ENCODE peak calls at places on chromosome 1, in eight cellular contexts. H is A549, B is Panc1, C is heart left ventricle, Z is lower lobe of right lung, R is upper lobe of right lung, S is pancreas, J is tibial artery. F is an unnamed sample.
A peak's percentile ranks its signal among the peaks of the same experiment; 100 is the strongest.

GRCh38 chr1:116382321-116382720 is 9.3 kb downstream of the ATP1A1 start:
- DNase-seq in J (no peak), S (no peak), H (no peak), Z (no peak), B (no peak), R (no peak), C (no peak), F (no peak)

GRCh38 chr1:197637406-197637805 is 137.9 kb downstream of the DENND1B start:
- DNase-seq in H (no peak), S (no peak), R (no peak), B (no peak), C (no peak), Z (no peak), J (no peak), F (no peak)

GRCh38 chr1:1582970-1583666 is 8.5 kb upstream of the SSU72 start:
- DNase-seq in J (no peak), C (no peak), B (no peak), S (peak; percentile 30), Z (no peak), H (no peak), R (no peak), F (no peak)

GRCh38 chr1:24743404-24744211 is 1.6 kb upstream of the CLIC4 start:
- DNase-seq in R (no peak), S (no peak), H (no peak), Z (no peak), B (no peak), C (no peak), J (no peak), F (no peak)

GRCh38 chr1:93255222-93256079 is 74.9 kb downstream of the CCDC18 start:
- DNase-seq in Z (no peak), J (no peak), C (no peak), H (no peak), R (no peak), B (no peak), S (no peak), F (peak; percentile 48)

GRCh38 chr1:100615686-100616085 is 77.7 kb downstream of the GPR88 start:
- DNase-seq in B (no peak), Z (no peak), R (no peak), J (no peak), C (no peak), H (no peak), S (no peak), F (no peak)

GRCh38 chr1:151059342-151060240 is at the start of gene CDC42SE1:
- DNase-seq in Z (peak; percentile 92), B (no peak), H (peak; percentile 94), C (peak; percentile 93), J (peak; percentile 71), R (peak; percentile 94), S (peak; percentile 92), F (peak; percentile 59)

GRCh38 chr1:29468501-29468900 is 232.2 kb downstream of the PTPRU start:
- DNase-seq in R (no peak), C (no peak), S (no peak), B (no peak), H (no peak), J (no peak), Z (no peak), F (no peak)

GRCh38 chr1:208335386-208335785 is 91.2 kb upstream of the PLXNA2 start:
- DNase-seq in H (no peak), J (no peak), R (no peak), Z (no peak), S (no peak), B (no peak), C (no peak), F (no peak)

GRCh38 chr1:243912347-243912746 is 62.3 kb upstream of the AKT3 start:
- DNase-seq in J (no peak), Z (no peak), R (no peak), H (no peak), C (no peak), B (no peak), S (no peak), F (no peak)

GRCh38 chr1:208731976-208732821 is 488.0 kb upstream of the PLXNA2 start:
- DNase-seq in C (no peak), S (no peak), R (no peak), Z (no peak), H (no peak), J (no peak), B (no peak), F (no peak)

GRCh38 chr1:66335859-66336640 is 197.9 kb upstream of the SGIP1 start:
- DNase-seq in Z (peak; percentile 61), H (no peak), R (peak; percentile 64), S (no peak), B (no peak), J (peak; percentile 77), C (peak; percentile 73), F (no peak)

GRCh38 chr1:168893359-168893791 is 164.4 kb upstream of the DPT start:
- DNase-seq in H (no peak), Z (no peak), B (no peak), S (no peak), C (peak; percentile 58), R (no peak), J (peak; percentile 68), F (no peak)

GRCh38 chr1:106480629-106481028 is 575.8 kb upstream of the PRMT6 start:
- DNase-seq in J (no peak), R (no peak), S (no peak), Z (no peak), B (no peak), C (no peak), H (no peak), F (no peak)

GRCh38 chr1:21573971-21574458 is 64.8 kb downstream of the ALPL start:
- DNase-seq in Z (peak; percentile 79), R (peak; percentile 79), S (no peak), C (peak; percentile 90), B (no peak), J (peak; percentile 60), H (peak; percentile 39), F (peak; percentile 68)

DNA sequence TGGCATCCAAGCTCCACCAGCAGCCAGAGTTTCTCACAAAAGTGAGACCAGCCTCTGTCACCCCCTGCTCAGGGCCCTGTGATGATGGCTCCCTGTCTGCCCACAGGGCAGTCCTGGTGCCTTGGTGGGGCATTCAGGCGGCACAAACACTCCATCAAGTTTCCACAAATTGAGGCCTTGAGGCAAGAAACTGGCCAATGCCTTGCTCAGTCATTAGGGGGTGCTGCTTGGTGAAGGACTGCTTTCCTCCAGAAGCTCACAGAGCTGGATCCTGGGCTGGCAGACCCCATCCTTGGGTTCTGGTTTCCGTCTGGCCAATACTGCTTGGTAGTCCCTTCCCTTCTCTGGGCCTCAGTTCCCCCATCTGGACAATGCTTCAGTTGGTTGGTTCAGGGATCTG is 12.5 kb upstream of the AHDC1 start:
- DNase-seq in S (no peak), J (no peak), B (no peak), Z (no peak), R (no peak), C (peak; percentile 14), H (no peak), F (no peak)
- TF ChIP-seq CTCF in S (no peak), J (no peak), B (no peak), Z (no peak), R (peak; percentile 10), C (no peak), H (no peak), F (no peak)

GRCh38 chr1:3943806-3944620 is 43.9 kb upstream of the C1orf174 start:
- DNase-seq in J (no peak), C (no peak), Z (no peak), H (no peak), R (no peak), S (no peak), B (no peak), F (no peak)

GRCh38 chr1:3940911-3941310 is 40.8 kb upstream of the C1orf174 start:
- DNase-seq in Z (no peak), R (no peak), J (no peak), H (no peak), C (no peak), S (no peak), B (no peak), F (no peak)

GRCh38 chr1:3944621-3944914 is 44.5 kb upstream of the C1orf174 start:
- DNase-seq in R (no peak), C (no peak), Z (no peak), B (no peak), S (no peak), H (no peak), J (no peak), F (no peak)

GRCh38 chr1:3943123-3943431 is 43.0 kb upstream of the C1orf174 start:
- DNase-seq in C (no peak), J (no peak), B (no peak), S (no peak), R (no peak), H (no peak), Z (no peak), F (no peak)

GRCh38 chr1:3942416-3943122 is 42.5 kb upstream of the C1orf174 start:
- DNase-seq in B (no peak), C (no peak), S (no peak), J (no peak), H (no peak), R (no peak), Z (no peak), F (no peak)
- H3K4me1 ChIP-seq in B (no peaks in the 10 kb centered on the region), C (no peaks in the 10 kb centered on the region), S (no peaks in the 10 kb centered on the region), J (no peaks in the 10 kb centered on the region), H (peaks cover 5% of the 10 kb centered on the region), R (peaks cover 3% of the 10 kb centered on the region), Z (no peaks in the 10 kb centered on the region), F (no peaks in the 10 kb centered on the region)

GRCh38 chr1:8165595-8166360 is 139.7 kb upstream of the ERRFI1 start:
- DNase-seq in H (no peak), R (no peak), Z (peak; percentile 1), S (no peak), B (no peak), C (no peak), J (no peak), F (no peak)
- TF ChIP-seq CTCF in H (no peak), R (no peak), Z (no peak), S (no peak), B (no peak), C (no peak), J (no peak), F (peak; percentile 22)

GRCh38 chr1:201710632-201711031 is 118.3 kb upstream of the IPO9 start:
- DNase-seq in Z (no peak), R (no peak), B (no peak), H (no peak), J (no peak), S (no peak), C (no peak), F (no peak)

GRCh38 chr1:201709564-201710295 is 119.2 kb upstream of the IPO9 start:
- DNase-seq in R (peak; percentile 87), Z (peak; percentile 78), J (peak; percentile 78), H (peak; percentile 82), C (peak; percentile 91), B (peak; percentile 65), S (peak; percentile 88), F (peak; percentile 71)

GRCh38 chr1:201708085-201708512 is 120.9 kb upstream of the IPO9 start:
- DNase-seq in C (no peak), J (no peak), Z (no peak), S (no peak), B (no peak), R (no peak), H (no peak), F (no peak)

GRCh38 chr1:201707027-201707426 is 121.9 kb upstream of the IPO9 start:
- DNase-seq in H (no peak), J (no peak), C (no peak), S (no peak), Z (no peak), R (no peak), B (no peak), F (no peak)

DNA sequence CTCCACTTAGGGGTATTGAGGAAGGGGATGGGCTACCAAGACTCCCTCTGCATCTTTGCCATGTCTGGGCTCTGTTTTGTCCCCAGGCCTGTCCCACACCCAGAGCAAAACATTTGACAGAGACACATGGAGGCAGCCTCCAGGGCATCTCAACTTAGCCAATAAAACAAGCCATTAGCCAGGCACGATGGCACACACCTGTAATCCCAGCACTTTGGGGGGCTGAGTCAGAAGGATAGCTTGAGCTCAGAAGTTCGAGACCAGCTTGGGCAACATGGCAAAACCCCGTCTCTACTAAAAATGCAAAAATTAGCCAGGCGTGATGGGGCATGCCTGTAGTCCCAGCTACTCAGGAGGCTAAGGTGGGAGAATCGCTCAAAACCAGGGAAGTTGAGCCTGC is 120.3 kb upstream of the IPO9 start:
- DNase-seq in R (no peak), Z (no peak), H (no peak), C (no peak), J (no peak), S (no peak), B (no peak), F (no peak)
- H3K4me1 ChIP-seq in R (peaks cover 37% of the 10 kb centered on the region), Z (peaks cover 53% of the 10 kb centered on the region), H (peaks cover 46% of the 10 kb centered on the region), C (peaks cover 62% of the 10 kb centered on the region), J (peaks cover 50% of the 10 kb centered on the region), S (peaks cover 21% of the 10 kb centered on the region), B (peaks cover 21% of the 10 kb centered on the region), F (peaks cover 18% of the 10 kb centered on the region)